ENCODE peak calls at places on chromosomes 1 and 21, in seven cellular contexts. E, I, Q, R, T, S and Z are unnamed samples.

GRCh38 chr21:44626262-44626661 is 631 bp upstream of the KRTAP10-9 start:
- DNase-seq in E (no peak), I (no peak), Q (no peak), R (no peak), T (no peak), S (no peak), Z (no peak)

GRCh38 chr1:59128784-59129227 is 168.1 kb upstream of the FGGY start:
- DNase-seq in E (peak), I (no peak), Q (no peak), R (peak), T (no peak), S (no peak), Z (no peak)

GRCh38 chr1:68128157-68128556 is 77.7 kb upstream of the DIRAS3 start:
- DNase-seq in E (peak), I (no peak), Q (no peak), R (no peak), T (no peak), S (no peak), Z (no peak)

GRCh38 chr1:221912230-221912629 is 170.3 kb upstream of the DUSP10 start:
- DNase-seq in E (peak), I (no peak), Q (no peak), R (no peak), T (no peak), S (no peak), Z (no peak)

GRCh38 chr1:203425668-203425999 is 50.0 kb upstream of the PRELP start:
- DNase-seq in E (peak), I (no peak), Q (no peak), R (no peak), T (no peak), S (no peak), Z (no peak)

GRCh38 chr21:34908424-34909055 is 140.6 kb downstream of the RUNX1 start:
- DNase-seq in E (no peak), I (no peak), Q (no peak), R (no peak), T (no peak), S (no peak), Z (peak)

GRCh38 chr1:241614572-241614971 is 25.6 kb downstream of the CHML start:
- DNase-seq in E (no peak), I (no peak), Q (no peak), R (no peak), T (no peak), S (no peak), Z (no peak)

GRCh38 chr1:19122668-19123067 is 87.4 kb downstream of the UBR4 start:
- DNase-seq in E (peak), I (no peak), Q (no peak), R (no peak), T (no peak), S (peak), Z (no peak)

GRCh38 chr1:231106347-231106746 is 55.5 kb upstream of the TRIM67 start:
- DNase-seq in E (peak), I (no peak), Q (no peak), R (no peak), T (no peak), S (no peak), Z (no peak)

GRCh38 chr1:57520743-57521142 is 96.9 kb upstream of the DAB1 start:
- DNase-seq in E (no peak), I (no peak), Q (no peak), R (no peak), T (no peak), S (no peak), Z (no peak)

GRCh38 chr1:214380418-214380817 is 99.5 kb downstream of the SMYD2 start:
- DNase-seq in E (peak), I (no peak), Q (no peak), R (no peak), T (peak), S (no peak), Z (no peak)

GRCh38 chr1:207959141-207959825 is 48.4 kb upstream of the CD34 start:
- DNase-seq in E (peak), I (peak), Q (peak), R (peak), T (peak), S (peak), Z (peak)

GRCh38 chr1:40751802-40752201 is 31.8 kb upstream of the KCNQ4 start:
- DNase-seq in E (no peak), I (no peak), Q (no peak), R (no peak), T (no peak), S (no peak), Z (no peak)

GRCh38 chr1:9437931-9438330 is 101.3 kb upstream of the SLC25A33 start:
- DNase-seq in E (peak), I (peak), Q (no peak), R (no peak), T (no peak), S (peak), Z (peak)

GRCh38 chr1:90817399-90817798 is 100.3 kb upstream of the BARHL2 start:
- DNase-seq in E (no peak), I (no peak), Q (no peak), R (no peak), T (no peak), S (no peak), Z (no peak)

GRCh38 chr1:244069499-244069898 is 18.4 kb downstream of the ZBTB18 start:
- DNase-seq in E (no peak), I (no peak), Q (no peak), R (no peak), T (no peak), S (no peak), Z (no peak)